ENCODE peak calls at places on chromosomes 5 and 9, in six cellular contexts. N, A, W, G, F and E are unnamed samples.
A peak's percentile ranks its signal among the peaks of the same experiment; 100 is the strongest.

GRCh38 chr5:16936150-16937022 is at the start of gene MYO10:
- DNase-seq in N (peak; percentile 50), A (peak; percentile 89), W (peak; percentile 93), G (peak; percentile 80), F (peak; percentile 78), E (peak; percentile 93)

GRCh38 chr5:172696171-172696849 is 55.2 kb downstream of the NEURL1B start:
- DNase-seq in N (no peak), A (no peak), W (no peak), G (no peak), F (no peak), E (no peak)

GRCh38 chr9:109253637-109254284 is 67.1 kb downstream of the EPB41L4B start:
- DNase-seq in N (no peak), A (peak; percentile 79), W (no peak), G (peak; percentile 82), F (peak; percentile 15), E (no peak)

GRCh38 chr9:73152445-73152844 is 780 bp downstream of the ANXA1 start:
- DNase-seq in N (no peak), A (peak; percentile 77), W (no peak), G (peak; percentile 65), F (peak; percentile 75), E (no peak)

GRCh38 chr9:79570449-79571308 is 1.1 kb upstream of the TLE4 start:
- DNase-seq in N (peak; percentile 57), A (peak; percentile 71), W (peak; percentile 96), G (peak; percentile 63), F (peak; percentile 66), E (peak; percentile 61)

GRCh38 chr5:81544351-81545001 is 150.5 kb upstream of the ACOT12 start:
- DNase-seq in N (no peak), A (no peak), W (no peak), G (peak; percentile 8), F (no peak), E (no peak)

GRCh38 chr5:56677693-56678092 is 137.7 kb upstream of the MAP3K1 start:
- DNase-seq in N (no peak), A (no peak), W (no peak), G (no peak), F (no peak), E (no peak)

GRCh38 chr9:113538646-113539430 is 75.3 kb downstream of the RGS3 start:
- DNase-seq in N (no peak), A (no peak), W (no peak), G (no peak), F (no peak), E (no peak)

GRCh38 chr5:109833946-109834345 is 144.2 kb downstream of the MAN2A1 start:
- DNase-seq in N (no peak), A (no peak), W (no peak), G (peak; percentile 13), F (no peak), E (no peak)

GRCh38 chr9:15935661-15936315 is 382.9 kb downstream of the CCDC171 start:
- DNase-seq in N (no peak), A (no peak), W (no peak), G (no peak), F (no peak), E (no peak)

DNA sequence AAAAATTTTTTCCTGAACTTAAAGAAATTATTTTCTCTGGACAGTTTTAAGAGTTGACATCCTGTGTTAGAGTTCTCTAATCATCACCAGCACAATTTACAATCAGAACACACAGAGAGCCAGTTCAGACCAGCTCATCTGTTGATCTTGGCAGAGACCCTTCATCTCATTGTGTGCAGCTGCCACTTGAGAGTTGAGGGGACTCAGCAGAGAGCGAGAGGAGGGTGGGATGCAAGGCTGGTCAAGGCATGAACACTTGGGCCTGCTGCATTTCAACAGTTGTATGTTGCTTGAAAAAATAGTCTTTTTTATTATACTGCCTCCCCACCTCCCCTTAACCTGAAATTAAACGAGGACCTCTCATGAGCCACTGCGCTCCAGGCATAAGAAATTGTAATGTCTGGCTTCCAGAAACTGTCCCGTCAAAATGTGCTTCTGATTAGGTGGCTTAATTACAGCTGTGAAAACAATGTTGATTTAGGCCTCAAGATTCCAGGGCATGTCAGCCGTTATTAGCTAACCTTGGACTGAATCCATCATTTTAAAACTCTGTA is 383.6 kb downstream of the CCDC171 start:
- DNase-seq in N (no peak), A (no peak), W (no peak), G (peak; percentile 40), F (peak; percentile 3), E (no peak)
- H3K23ac ChIP-seq in N (no peak overlapping the region), A (no peak overlapping the region), W (no peak overlapping the region), G (no peak overlapping the region), F (no peak overlapping the region), E (no peak overlapping the region)

GRCh38 chr5:44868541-44868940 is 59.8 kb downstream of the MRPS30 start:
- DNase-seq in N (no peak), A (no peak), W (no peak), G (no peak), F (no peak), E (no peak)

GRCh38 chr5:44875661-44876250 is 67.0 kb downstream of the MRPS30 start:
- DNase-seq in N (no peak), A (peak; percentile 20), W (no peak), G (peak; percentile 52), F (peak; percentile 62), E (no peak)

GRCh38 chr5:44870430-44870829 is 61.7 kb downstream of the MRPS30 start:
- DNase-seq in N (no peak), A (no peak), W (no peak), G (no peak), F (no peak), E (no peak)

GRCh38 chr5:44871401-44871800 is 62.7 kb downstream of the MRPS30 start:
- DNase-seq in N (no peak), A (peak; percentile 3), W (no peak), G (no peak), F (no peak), E (no peak)
- H3K23ac ChIP-seq in N (no peak overlapping the region), A (no peak overlapping the region), W (no peak overlapping the region), G (no peak overlapping the region), F (no peak overlapping the region), E (no peak overlapping the region)

DNA sequence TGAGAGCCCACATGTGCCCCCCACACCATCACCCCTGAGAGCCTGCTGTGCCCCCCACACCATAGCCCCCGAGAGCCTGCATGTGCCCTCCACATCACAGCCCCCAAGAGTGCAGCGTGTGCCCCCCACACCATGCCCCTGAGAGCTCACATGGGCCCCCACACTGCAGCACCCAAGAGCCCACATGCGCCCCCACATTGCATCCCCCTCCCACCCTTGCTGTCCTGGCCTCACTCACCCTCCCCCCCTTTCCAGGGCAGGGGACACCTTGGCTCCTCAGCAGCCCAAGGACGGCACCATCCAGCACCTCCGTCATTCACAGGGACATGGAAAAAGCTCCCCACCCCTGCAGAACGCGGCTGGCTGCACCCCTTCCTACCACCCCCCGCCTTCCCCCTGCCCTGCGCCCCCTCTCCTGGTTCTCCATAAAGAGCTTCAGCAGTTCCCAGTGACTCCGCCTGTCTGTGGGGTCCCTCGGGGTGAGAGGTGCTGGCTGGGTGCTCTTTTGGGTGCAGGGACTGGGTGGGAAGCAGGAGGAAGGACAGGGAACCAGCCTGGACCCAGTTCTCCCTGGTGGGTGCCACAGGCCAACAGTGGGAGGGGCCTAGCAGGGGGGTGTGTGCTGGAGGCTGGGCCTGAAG is 5.0 kb downstream of the LCN1 start:
- DNase-seq in N (no peak), A (no peak), W (no peak), G (no peak), F (no peak), E (peak; percentile 15)
- H3K23ac ChIP-seq in N (no peak overlapping the region), A (no peak overlapping the region), W (no peak overlapping the region), G (no peak overlapping the region), F (no peak overlapping the region), E (no peak overlapping the region)

GRCh38 chr5:67065237-67065636 is 131.4 kb downstream of the CD180 start:
- DNase-seq in N (no peak), A (no peak), W (no peak), G (no peak), F (no peak), E (no peak)
- H3K23ac ChIP-seq in N (no peak overlapping the region), A (no peak overlapping the region), W (no peak overlapping the region), G (peak overlapping the region; percentile 43), F (no peak overlapping the region), E (no peak overlapping the region)

GRCh38 chr9:7578951-7579743 is 220.4 kb downstream of the DMAC1 start:
- DNase-seq in N (no peak), A (peak; percentile 13), W (peak; percentile 20), G (no peak), F (no peak), E (no peak)
- H3K23ac ChIP-seq in N (no peak overlapping the region), A (no peak overlapping the region), W (no peak overlapping the region), G (no peak overlapping the region), F (no peak overlapping the region), E (no peak overlapping the region)

GRCh38 chr5:159048298-159048697 is 51.4 kb downstream of the EBF1 start:
- DNase-seq in N (no peak), A (no peak), W (no peak), G (no peak), F (no peak), E (no peak)

GRCh38 chr5:159049844-159050318 is 49.8 kb downstream of the EBF1 start:
- DNase-seq in N (no peak), A (peak; percentile 33), W (no peak), G (peak; percentile 57), F (peak; percentile 76), E (no peak)

GRCh38 chr5:159052282-159053011 is 47.3 kb downstream of the EBF1 start:
- DNase-seq in N (no peak), A (peak; percentile 21), W (no peak), G (no peak), F (peak; percentile 31), E (no peak)

GRCh38 chr5:159051431-159052281 is 48.1 kb downstream of the EBF1 start:
- DNase-seq in N (no peak), A (peak; percentile 73), W (no peak), G (no peak), F (peak; percentile 61), E (peak; percentile 56)

DNA sequence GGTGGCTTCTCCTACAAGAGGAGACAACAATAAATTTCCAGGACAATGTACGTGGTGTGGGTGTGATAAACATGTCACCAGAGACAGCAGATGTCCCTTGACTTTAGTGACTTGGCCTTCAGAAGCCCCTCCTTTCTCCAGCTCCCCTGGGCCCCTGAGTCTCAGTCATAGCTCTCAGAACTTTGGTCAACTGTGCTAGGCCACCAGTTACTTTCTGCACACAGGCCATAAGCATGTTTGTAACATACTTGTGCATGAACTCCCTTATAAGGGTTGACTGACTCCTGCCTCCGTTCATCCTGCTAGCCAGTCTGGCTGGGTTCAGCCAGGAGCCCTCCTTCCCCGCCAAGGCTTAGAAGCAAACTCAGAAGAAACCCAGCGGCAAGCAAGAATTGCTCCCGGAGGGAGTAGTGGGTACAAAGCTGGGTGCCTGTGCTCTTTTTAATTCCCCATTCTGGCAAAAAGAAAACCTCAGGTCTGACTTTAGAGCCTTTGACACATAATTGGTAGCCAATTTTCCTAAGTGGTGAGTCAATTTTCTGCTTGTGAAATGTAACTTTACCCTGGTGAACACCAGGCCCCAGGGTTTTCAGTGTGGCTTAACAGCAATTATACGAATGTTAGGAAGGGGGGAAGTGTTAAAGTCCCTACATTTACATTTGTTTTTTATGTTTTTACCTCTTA is 49.2 kb downstream of the EBF1 start:
- DNase-seq in N (no peak), A (peak; percentile 39), W (no peak), G (peak; percentile 32), F (peak; percentile 73), E (no peak)
- H3K23ac ChIP-seq in N (no peak overlapping the region), A (no peak overlapping the region), W (no peak overlapping the region), G (peak overlapping the region; percentile 71), F (no peak overlapping the region), E (no peak overlapping the region)